ENCODE peak calls at places on chromosomes 4 and X, in six cellular contexts. H is GM12878, J is HCT116, B is H1, F is HepG2, U is K562. C is an unnamed sample.
A peak's percentile ranks its signal among the peaks of the same experiment; 100 is the strongest.

GRCh38 chr4:162485486-162485885 is 321.7 kb upstream of the FSTL5 start:
- DNase-seq in H (no peak), J (no peak), B (no peak), F (no peak), U (no peak), C (no peak)

GRCh38 chr4:115229873-115230272 is 116.5 kb upstream of the NDST4 start:
- DNase-seq in H (peak; percentile 9), J (no peak), B (no peak), F (no peak), U (no peak), C (no peak)

GRCh38 chr4:30543057-30543456 is 177.1 kb upstream of the PCDH7 start:
- DNase-seq in H (no peak), J (no peak), B (no peak), F (no peak), U (no peak), C (no peak)

GRCh38 chr4:170109586-170110289 is 20.0 kb upstream of the AADAT start:
- DNase-seq in H (no peak), J (no peak), B (no peak), F (no peak), U (no peak), C (no peak)

GRCh38 chr4:22962186-22962786 is 269.5 kb downstream of the GBA3 start:
- DNase-seq in H (no peak), J (no peak), B (no peak), F (no peak), U (peak; percentile 18), C (peak; percentile 30)

GRCh38 chr4:109977854-109978501 is 65.3 kb downstream of the EGF start:
- DNase-seq in H (no peak), J (peak; percentile 27), B (no peak), F (peak; percentile 18), U (peak; percentile 29), C (no peak)

GRCh38 chr4:156805696-156806095 is 165.9 kb downstream of the PDGFC start:
- DNase-seq in H (no peak), J (no peak), B (no peak), F (no peak), U (no peak), C (no peak)

GRCh38 chr4:16752150-16752549 is 146.3 kb downstream of the LDB2 start:
- DNase-seq in H (no peak), J (no peak), B (no peak), F (no peak), U (peak; percentile 1), C (no peak)

GRCh38 chrX:150990910-150991309 is 7.8 kb downstream of the HMGB3 start:
- DNase-seq in H (no peak), J (no peak), B (no peak), F (no peak), U (no peak), C (no peak)

GRCh38 chr4:130849985-130850632 is 1754.2 kb downstream of the C4orf33 start:
- DNase-seq in H (no peak), J (no peak), B (no peak), F (no peak), U (no peak), C (no peak)

GRCh38 chrX:63718010-63718694 is 66.9 kb downstream of the ARHGEF9 start:
- DNase-seq in H (no peak), J (no peak), B (no peak), F (no peak), U (no peak), C (no peak)

GRCh38 chrX:113059714-113060113 is 219.1 kb upstream of the AMOT start:
- DNase-seq in H (no peak), J (no peak), B (no peak), F (no peak), U (no peak), C (no peak)

GRCh38 chr4:56755901-56756300 is 65.6 kb downstream of the SPINK2 start:
- DNase-seq in H (no peak), J (no peak), B (no peak), F (no peak), U (no peak), C (no peak)

GRCh38 chr4:13701937-13702446 is 74.5 kb upstream of the BOD1L1 start:
- DNase-seq in H (no peak), J (peak; percentile 13), B (no peak), F (peak; percentile 1), U (no peak), C (no peak)

GRCh38 chrX:40719731-40720130 is 15.6 kb downstream of the MED14 start:
- DNase-seq in H (no peak), J (no peak), B (no peak), F (no peak), U (no peak), C (no peak)

GRCh38 chr4:118816538-118817177 is 19.3 kb downstream of the SEC24D start:
- DNase-seq in H (no peak), J (no peak), B (no peak), F (no peak), U (no peak), C (no peak)

GRCh38 chr4:182643801-182644311 is 273.3 kb downstream of the DCTD start:
- DNase-seq in H (no peak), J (no peak), B (no peak), F (no peak), U (no peak), C (no peak)

GRCh38 chrX:99001286-99001685 is 1408.8 kb downstream of the PCDH19 start:
- DNase-seq in H (no peak), J (no peak), B (no peak), F (no peak), U (no peak), C (peak; percentile 27)

GRCh38 chr4:95197353-95197752 is 351.4 kb downstream of the UNC5C start:
- DNase-seq in H (no peak), J (no peak), B (no peak), F (no peak), U (no peak), C (no peak)

GRCh38 chrX:1244164-1245076 is 24.2 kb upstream of the CSF2RA start:
- DNase-seq in H (no peak), J (no peak), B (peak; percentile 80), F (no peak), U (peak; percentile 5), C (peak; percentile 43)

GRCh38 chr4:133145758-133146157 is 3.3 kb upstream of the PCDH10 start:
- DNase-seq in H (no peak), J (no peak), B (no peak), F (no peak), U (no peak), C (no peak)

GRCh38 chr4:54228064-54228527 is 997 bp upstream of the PDGFRA start:
- DNase-seq in H (no peak), J (no peak), B (peak; percentile 93), F (peak; percentile 5), U (peak; percentile 32), C (peak; percentile 50)

GRCh38 chr4:17875402-17876070 is 64.8 kb downstream of the NCAPG start:
- DNase-seq in H (peak; percentile 45), J (no peak), B (no peak), F (no peak), U (no peak), C (no peak)

GRCh38 chrX:75893281-75893680 is 108.2 kb upstream of the MAGEE2 start:
- DNase-seq in H (no peak), J (no peak), B (no peak), F (no peak), U (no peak), C (no peak)

GRCh38 chr4:18798123-18798522 is 776.6 kb upstream of the LCORL start:
- DNase-seq in H (no peak), J (no peak), B (no peak), F (no peak), U (no peak), C (no peak)

GRCh38 chr4:41602886-41603503 is 65.0 kb downstream of the LIMCH1 start:
- DNase-seq in H (no peak), J (no peak), B (no peak), F (no peak), U (no peak), C (no peak)

GRCh38 chr4:100826808-100827548 is 309.2 kb upstream of the EMCN start:
- DNase-seq in H (no peak), J (no peak), B (no peak), F (no peak), U (no peak), C (no peak)

GRCh38 chr4:3347871-3348270 is 55.0 kb downstream of the RGS12 start:
- DNase-seq in H (no peak), J (no peak), B (no peak), F (no peak), U (no peak), C (no peak)

DNA sequence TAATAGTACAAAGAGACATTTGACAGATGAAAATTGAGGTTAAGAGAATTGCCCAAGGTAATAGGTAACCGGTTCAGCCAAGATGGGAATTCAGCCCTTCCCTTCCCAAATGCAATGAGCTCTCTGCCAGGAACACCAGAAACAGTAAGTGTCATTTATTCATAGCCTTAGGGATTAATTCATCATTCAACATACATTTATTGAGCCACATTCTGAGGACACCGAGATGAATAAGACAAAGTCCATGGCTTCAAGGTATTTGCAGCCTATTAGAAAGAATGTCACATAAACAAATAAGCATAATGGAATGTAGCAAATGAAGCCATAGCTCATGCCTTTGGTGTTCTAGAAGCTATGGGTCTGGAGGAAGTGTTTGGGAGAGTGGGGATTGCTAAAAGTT is 6.3 kb upstream of the TAB3 start:
- DNase-seq in H (no peak), J (no peak), B (no peak), F (peak; percentile 35), U (no peak), C (no peak)
- TF ChIP-seq YY1 in H (no peak), J (no peak), B (no peak), F (no peak), U (no peak), C (no peak)

DNA sequence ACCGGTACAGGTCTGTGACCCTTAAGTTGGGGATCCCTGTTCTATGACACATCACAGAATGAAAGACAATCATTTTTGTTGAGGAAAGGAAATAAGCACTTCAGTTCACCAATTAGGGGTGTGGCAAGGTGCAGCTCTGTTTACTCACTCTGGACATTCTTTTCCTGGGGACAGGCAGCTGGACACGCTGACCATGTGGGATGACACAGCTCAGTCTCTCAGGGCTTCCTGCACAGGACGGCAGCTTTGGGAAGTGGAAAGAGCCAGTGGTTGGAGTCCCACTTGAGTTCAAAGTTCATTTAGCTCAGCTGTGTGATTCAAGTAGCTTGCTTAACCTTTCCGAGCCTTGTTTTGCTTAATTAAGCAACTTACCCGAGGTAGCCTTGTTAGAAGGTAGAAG is 55.7 kb downstream of the NDNF start:
- DNase-seq in H (no peak), J (no peak), B (no peak), F (peak; percentile 2), U (no peak), C (no peak)
- TF ChIP-seq ZNF274 in H (no peak), J (no peak), B (no peak), F (no peak), U (no peak), C (no peak)

DNA sequence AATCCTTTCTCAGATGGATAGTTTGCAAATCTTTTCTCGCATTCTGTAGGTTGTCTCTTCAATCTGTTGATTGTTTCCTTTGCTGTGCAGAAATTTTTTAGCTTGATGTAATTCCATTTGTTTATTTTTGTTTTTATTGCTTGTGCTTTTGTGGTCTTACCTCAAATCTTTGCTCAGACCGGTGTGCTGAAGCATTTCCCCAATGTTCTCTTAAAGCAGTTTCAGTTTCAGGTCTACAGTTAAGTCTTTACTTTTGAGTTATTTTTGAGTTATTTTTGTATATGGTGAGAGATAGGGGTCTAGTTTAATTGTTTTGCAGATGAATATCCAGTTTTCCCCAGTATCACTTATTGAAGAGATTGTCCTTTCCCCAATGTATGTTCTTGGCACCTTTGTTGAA is 18.2 kb upstream of the SLC25A14 start:
- DNase-seq in H (peak; percentile 5), J (no peak), B (no peak), F (no peak), U (no peak), C (no peak)
- H3K36me3 ChIP-seq in H (no peaks in the 10 kb centered on the region), J (no peaks in the 10 kb centered on the region), B (no peaks in the 10 kb centered on the region), F (no peaks in the 10 kb centered on the region), U (no peaks in the 10 kb centered on the region), C (no peaks in the 10 kb centered on the region)

GRCh38 chrX:38431525-38431924 is 79.1 kb downstream of the OTC start:
- DNase-seq in H (no peak), J (no peak), B (no peak), F (no peak), U (no peak), C (no peak)

GRCh38 chrX:38426785-38427184 is 74.4 kb downstream of the OTC start:
- DNase-seq in H (no peak), J (no peak), B (no peak), F (no peak), U (peak; percentile 13), C (no peak)
- TF ChIP-seq YY1 in H (no peak), J (no peak), B (no peak), F (no peak), U (no peak), C (no peak)